ENCODE peak calls at places on chromosomes 12 and 14, in four cellular contexts. One of them, this sample, is unnamed.

GRCh38 chr12:45566257-45566656 is 163.2 kb upstream of the ARID2 start:
- DNase-seq in heart right ventricle: no peak
- DNase-seq in lung: no peak
- DNase-seq in tibial artery: no peak
- DNase-seq in this sample: no peak

GRCh38 chr14:20662968-20663731 is 21.2 kb upstream of the RNASE4 start:
- DNase-seq in tibial artery: peak; percentile 75
- DNase-seq in heart right ventricle: peak; percentile 44
- DNase-seq in lung: peak; percentile 74
- DNase-seq in this sample: peak; percentile 4

GRCh38 chr12:12115531-12115930 is 44.8 kb downstream of the BCL2L14 start:
- DNase-seq in lung: no peak
- DNase-seq in heart right ventricle: no peak
- DNase-seq in tibial artery: no peak
- DNase-seq in this sample: no peak

GRCh38 chr14:98512501-98513251 is 759.3 kb downstream of the BCL11B start:
- DNase-seq in lung: no peak
- DNase-seq in heart right ventricle: no peak
- DNase-seq in tibial artery: no peak
- DNase-seq in this sample: no peak

GRCh38 chr14:55123101-55123500 is 6.0 kb upstream of the LGALS3 start:
- DNase-seq in heart right ventricle: no peak
- DNase-seq in lung: no peak
- DNase-seq in tibial artery: no peak
- DNase-seq in this sample: no peak

GRCh38 chr12:77968021-77968420 is 137.3 kb downstream of the NAV3 start:
- DNase-seq in heart right ventricle: no peak
- DNase-seq in tibial artery: no peak
- DNase-seq in lung: no peak
- DNase-seq in this sample: no peak

GRCh38 chr12:70176290-70176689 is 66.9 kb upstream of the CNOT2 start:
- DNase-seq in heart right ventricle: no peak
- DNase-seq in lung: no peak
- DNase-seq in tibial artery: no peak
- DNase-seq in this sample: no peak

GRCh38 chr12:121814429-121815119 is 10.8 kb downstream of the SETD1B start:
- DNase-seq in lung: no peak
- DNase-seq in tibial artery: peak; percentile 67
- DNase-seq in heart right ventricle: no peak
- DNase-seq in this sample: no peak

GRCh38 chr14:90381011-90381790 is 15.6 kb upstream of the CALM1 start:
- DNase-seq in lung: no peak
- DNase-seq in tibial artery: peak; percentile 81
- DNase-seq in heart right ventricle: peak; percentile 49
- DNase-seq in this sample: peak; percentile 77

GRCh38 chr12:57046947-57047890 is 2.7 kb downstream of the MYO1A start:
- DNase-seq in heart right ventricle: no peak
- DNase-seq in tibial artery: no peak
- DNase-seq in lung: no peak
- DNase-seq in this sample: peak; percentile 61

GRCh38 chr12:100058482-100059029 is 73.8 kb upstream of the ANKS1B start:
- DNase-seq in tibial artery: no peak
- DNase-seq in lung: no peak
- DNase-seq in heart right ventricle: no peak
- DNase-seq in this sample: no peak

GRCh38 chr14:93207468-93208308 is 632 bp downstream of the UBR7 start:
- DNase-seq in heart right ventricle: no peak
- DNase-seq in lung: peak; percentile 59
- DNase-seq in tibial artery: peak; percentile 72
- DNase-seq in this sample: peak; percentile 78

GRCh38 chr14:87160964-87161363 is 832.0 kb downstream of the GALC start:
- DNase-seq in tibial artery: no peak
- DNase-seq in lung: no peak
- DNase-seq in heart right ventricle: no peak
- DNase-seq in this sample: no peak

GRCh38 chr12:127063339-127064090 is 1203.5 kb upstream of the TMEM132C start:
- DNase-seq in heart right ventricle: no peak
- DNase-seq in lung: no peak
- DNase-seq in tibial artery: no peak
- DNase-seq in this sample: no peak

GRCh38 chr12:96070670-96071279 is 35.4 kb upstream of the LTA4H start:
- DNase-seq in heart right ventricle: no peak
- DNase-seq in tibial artery: no peak
- DNase-seq in lung: no peak
- DNase-seq in this sample: peak; percentile 50

GRCh38 chr12:96297504-96297903 is 102.7 kb downstream of the CDK17 start:
- DNase-seq in heart right ventricle: no peak
- DNase-seq in tibial artery: no peak
- DNase-seq in lung: no peak
- DNase-seq in this sample: no peak

GRCh38 chr12:119412811-119413794 is 78.6 kb downstream of the CCDC60 start:
- DNase-seq in heart right ventricle: peak; percentile 44
- DNase-seq in tibial artery: peak; percentile 67
- DNase-seq in lung: peak; percentile 64
- DNase-seq in this sample: peak; percentile 39

GRCh38 chr14:52079239-52079956 is 10.5 kb upstream of the NID2 start:
- DNase-seq in lung: no peak
- DNase-seq in heart right ventricle: no peak
- DNase-seq in tibial artery: no peak
- DNase-seq in this sample: no peak

GRCh38 chr12:5018677-5019076 is 25.0 kb upstream of the KCNA5 start:
- DNase-seq in lung: no peak
- DNase-seq in tibial artery: peak; percentile 34
- DNase-seq in heart right ventricle: no peak
- DNase-seq in this sample: no peak

GRCh38 chr12:72295101-72295500 is 22.9 kb downstream of the TRHDE start:
- DNase-seq in lung: no peak
- DNase-seq in tibial artery: no peak
- DNase-seq in heart right ventricle: no peak
- DNase-seq in this sample: peak; percentile 74

GRCh38 chr12:93344876-93345275 is 32.8 kb upstream of the NUDT4 start:
- DNase-seq in tibial artery: no peak
- DNase-seq in lung: no peak
- DNase-seq in heart right ventricle: no peak
- DNase-seq in this sample: no peak

GRCh38 chr12:54206807-54207206 is 18.0 kb upstream of the SMUG1 start:
- DNase-seq in heart right ventricle: no peak
- DNase-seq in lung: no peak
- DNase-seq in tibial artery: no peak
- DNase-seq in this sample: no peak

GRCh38 chr12:91935299-91935698 is 210.3 kb downstream of the BTG1 start:
- DNase-seq in tibial artery: no peak
- DNase-seq in lung: no peak
- DNase-seq in heart right ventricle: no peak
- DNase-seq in this sample: no peak

GRCh38 chr12:110606253-110606611 is 7.7 kb upstream of the TCTN1 start:
- DNase-seq in lung: no peak
- DNase-seq in tibial artery: no peak
- DNase-seq in heart right ventricle: no peak
- DNase-seq in this sample: no peak
- H3K4me3 ChIP-seq in lung: no peak overlapping the region
- H3K4me3 ChIP-seq in tibial artery: no peak overlapping the region
- H3K4me3 ChIP-seq in heart right ventricle: no peak overlapping the region
- H3K4me3 ChIP-seq in this sample: no peak overlapping the region

GRCh38 chr14:59253527-59253926 is 65.1 kb downstream of the DAAM1 start:
- DNase-seq in lung: no peak
- DNase-seq in heart right ventricle: peak; percentile 13
- DNase-seq in tibial artery: no peak
- DNase-seq in this sample: no peak
- H3K27ac ChIP-seq in lung: peak overlapping the region; percentile 88
- H3K27ac ChIP-seq in heart right ventricle: peak overlapping the region; percentile 87
- H3K27ac ChIP-seq in tibial artery: peak overlapping the region; percentile 72
- H3K27ac ChIP-seq in this sample: no peak overlapping the region

GRCh38 chr14:22469541-22470303 is 119.3 kb downstream of the DAD1 start:
- DNase-seq in tibial artery: no peak
- DNase-seq in heart right ventricle: no peak
- DNase-seq in lung: no peak
- DNase-seq in this sample: no peak
- H3K4me3 ChIP-seq in tibial artery: no peak overlapping the region
- H3K4me3 ChIP-seq in heart right ventricle: no peak overlapping the region
- H3K4me3 ChIP-seq in lung: no peak overlapping the region
- H3K4me3 ChIP-seq in this sample: no peak overlapping the region

GRCh38 chr12:63900922-63901793 is 56.7 kb downstream of the SRGAP1 start:
- DNase-seq in lung: no peak
- DNase-seq in tibial artery: no peak
- DNase-seq in heart right ventricle: no peak
- DNase-seq in this sample: no peak
- H3K27ac ChIP-seq in lung: no peak overlapping the region
- H3K27ac ChIP-seq in tibial artery: no peak overlapping the region
- H3K27ac ChIP-seq in heart right ventricle: no peak overlapping the region
- H3K27ac ChIP-seq in this sample: no peak overlapping the region

DNA sequence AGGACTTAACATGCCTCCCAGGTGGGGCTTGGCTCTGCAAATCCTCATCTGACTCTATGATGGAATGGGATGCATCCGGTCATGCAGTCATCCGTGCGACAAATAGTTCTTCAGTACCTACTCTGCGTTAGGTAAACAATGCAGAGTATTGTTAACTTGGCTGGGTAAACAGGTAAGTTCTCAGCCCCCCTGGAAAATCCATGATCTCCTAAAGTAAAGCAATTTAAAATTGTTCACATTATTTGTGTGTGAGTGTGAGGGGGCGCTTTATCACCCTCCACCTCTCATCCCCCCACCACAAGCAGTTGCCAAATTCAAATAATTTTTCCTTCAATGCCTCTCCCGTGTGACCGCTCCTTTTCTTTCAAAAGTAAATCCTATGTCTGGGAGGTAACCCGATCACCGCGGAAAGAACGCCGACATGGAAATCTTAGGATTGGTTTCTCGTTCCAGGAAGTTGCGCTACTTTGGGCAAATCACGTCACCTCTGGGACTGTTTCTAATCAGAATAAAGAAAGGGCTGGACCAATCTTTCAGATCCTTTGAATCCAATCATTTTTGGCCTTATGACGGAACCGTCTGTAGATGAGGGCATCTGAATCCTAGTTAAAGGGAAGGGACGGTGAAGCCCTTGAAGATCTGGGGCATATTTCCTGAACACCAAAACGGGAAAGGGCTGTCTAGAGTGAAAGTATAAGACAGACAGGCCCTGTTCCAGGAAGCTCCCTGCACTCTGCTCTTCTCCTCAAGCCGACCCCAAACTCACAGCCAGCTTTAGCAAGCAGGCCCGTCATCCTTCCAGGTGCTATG is 44.0 kb upstream of the SINHCAF start:
- DNase-seq in lung: peak; percentile 51
- DNase-seq in tibial artery: peak; percentile 66
- DNase-seq in heart right ventricle: no peak
- DNase-seq in this sample: peak; percentile 49
- H3K4me3 ChIP-seq in lung: no peak overlapping the region
- H3K4me3 ChIP-seq in tibial artery: peak overlapping the region; percentile 43
- H3K4me3 ChIP-seq in heart right ventricle: peak overlapping the region; percentile 51
- H3K4me3 ChIP-seq in this sample: peak overlapping the region; percentile 53

GRCh38 chr14:101767618-101768362 is 6.3 kb downstream of the PPP2R5C start:
- DNase-seq in heart right ventricle: no peak
- DNase-seq in lung: no peak
- DNase-seq in tibial artery: no peak
- DNase-seq in this sample: no peak
- H3K27ac ChIP-seq in heart right ventricle: no peak overlapping the region
- H3K27ac ChIP-seq in lung: no peak overlapping the region
- H3K27ac ChIP-seq in tibial artery: no peak overlapping the region
- H3K27ac ChIP-seq in this sample: no peak overlapping the region

GRCh38 chr14:105411017-105411941 is 8.3 kb upstream of the MTA1 start:
- DNase-seq in heart right ventricle: no peak
- DNase-seq in tibial artery: no peak
- DNase-seq in lung: no peak
- DNase-seq in this sample: no peak
- H3K4me3 ChIP-seq in heart right ventricle: peak overlapping the region; percentile 44
- H3K4me3 ChIP-seq in tibial artery: peak overlapping the region; percentile 37
- H3K4me3 ChIP-seq in lung: no peak overlapping the region
- H3K4me3 ChIP-seq in this sample: peak overlapping the region; percentile 52

GRCh38 chr14:23085458-23085857 is 9.5 kb downstream of the ACIN1 start:
- DNase-seq in tibial artery: no peak
- DNase-seq in heart right ventricle: no peak
- DNase-seq in lung: no peak
- DNase-seq in this sample: no peak
- H3K27ac ChIP-seq in tibial artery: no peak overlapping the region
- H3K27ac ChIP-seq in heart right ventricle: no peak overlapping the region
- H3K27ac ChIP-seq in lung: no peak overlapping the region
- H3K27ac ChIP-seq in this sample: no peak overlapping the region